ENCODE peak calls at places on chromosomes 13 and 19, in five cellular contexts. U, S, Y, C and J are unnamed samples.

GRCh38 chr13:95207769-95208366 is 93.4 kb downstream of the ABCC4 start:
- DNase-seq in U (no peak), S (no peak), Y (no peak), C (no peak), J (no peak)

GRCh38 chr13:20136781-20137703 is 23.8 kb downstream of the GJA3 start:
- DNase-seq in U (no peak), S (no peak), Y (no peak), C (peak), J (no peak)

GRCh38 chr19:42203700-42204099 is 13.8 kb downstream of the DEDD2 start:
- DNase-seq in U (no peak), S (no peak), Y (no peak), C (no peak), J (no peak)

GRCh38 chr19:54470276-54470887 is 2.7 kb downstream of the CDC42EP5 start:
- DNase-seq in U (no peak), S (no peak), Y (no peak), C (no peak), J (no peak)

GRCh38 chr13:78215458-78215857 is 296.8 kb upstream of the EDNRB start:
- DNase-seq in U (no peak), S (no peak), Y (no peak), C (no peak), J (no peak)

GRCh38 chr13:59641758-59642157 is 522.0 kb downstream of the DIAPH3 start:
- DNase-seq in U (no peak), S (no peak), Y (no peak), C (peak), J (no peak)

GRCh38 chr19:31118292-31118925 is 230.8 kb downstream of the TSHZ3 start:
- DNase-seq in U (no peak), S (no peak), Y (no peak), C (no peak), J (no peak)

GRCh38 chr19:43789029-43789428 is 8.3 kb upstream of the KCNN4 start:
- DNase-seq in U (no peak), S (peak), Y (peak), C (peak), J (no peak)

GRCh38 chr13:99617474-99618255 is 116.4 kb downstream of the TM9SF2 start:
- DNase-seq in U (no peak), S (peak), Y (peak), C (peak), J (no peak)

GRCh38 chr19:47084879-47085439 is 28.6 kb downstream of the ZC3H4 start:
- DNase-seq in U (no peak), S (no peak), Y (no peak), C (no peak), J (no peak)

GRCh38 chr13:74869846-74870245 is 612.1 kb downstream of the TBC1D4 start:
- DNase-seq in U (no peak), S (no peak), Y (peak), C (peak), J (no peak)

GRCh38 chr19:48350856-48351255 is 12.9 kb downstream of the TMEM143 start:
- DNase-seq in U (no peak), S (no peak), Y (no peak), C (no peak), J (no peak)

GRCh38 chr13:44646044-44646443 is 69.9 kb upstream of the TSC22D1 start:
- DNase-seq in U (no peak), S (no peak), Y (no peak), C (no peak), J (no peak)

GRCh38 chr19:49574206-49574755 is 6.1 kb downstream of the NOSIP start:
- DNase-seq in U (no peak), S (no peak), Y (no peak), C (no peak), J (no peak)

GRCh38 chr13:25069911-25070310 is 26.0 kb upstream of the PABPC3 start:
- DNase-seq in U (no peak), S (no peak), Y (no peak), C (no peak), J (no peak)

GRCh38 chr13:113209880-113210421 is 538 bp downstream of the CUL4A start:
- DNase-seq in U (peak), S (peak), Y (peak), C (peak), J (peak)

GRCh38 chr19:31421856-31422255 is 72.6 kb upstream of the TSHZ3 start:
- DNase-seq in U (no peak), S (no peak), Y (no peak), C (no peak), J (no peak)

GRCh38 chr13:24741016-24741662 is 22.8 kb upstream of the RNF17 start:
- DNase-seq in U (no peak), S (no peak), Y (no peak), C (no peak), J (no peak)

GRCh38 chr19:42246143-42246868 is 3.9 kb upstream of the GSK3A start:
- DNase-seq in U (no peak), S (peak), Y (peak), C (peak), J (peak)

GRCh38 chr13:73450583-73450982 is 391.8 kb downstream of the KLF5 start:
- DNase-seq in U (no peak), S (peak), Y (peak), C (no peak), J (no peak)

GRCh38 chr13:42041684-42042035 is 6.8 kb upstream of the DGKH start:
- DNase-seq in U (no peak), S (peak), Y (peak), C (peak), J (peak)

GRCh38 chr13:80339841-80340642 is 884 bp downstream of the SPRY2 start:
- DNase-seq in U (no peak), S (peak), Y (peak), C (peak), J (peak)

GRCh38 chr13:36359301-36359950 is 13.2 kb upstream of the SPART start:
- DNase-seq in U (no peak), S (no peak), Y (no peak), C (no peak), J (no peak)
- H3K27ac ChIP-seq in U (no peak), S (no peak), Y (no peak), C (no peak), J (no peak)

GRCh38 chr13:21771075-21771474 is 100.2 kb downstream of the FGF9 start:
- DNase-seq in U (no peak), S (no peak), Y (no peak), C (no peak), J (no peak)

GRCh38 chr13:21762512-21762911 is 91.6 kb downstream of the FGF9 start:
- DNase-seq in U (no peak), S (no peak), Y (no peak), C (no peak), J (no peak)

DNA sequence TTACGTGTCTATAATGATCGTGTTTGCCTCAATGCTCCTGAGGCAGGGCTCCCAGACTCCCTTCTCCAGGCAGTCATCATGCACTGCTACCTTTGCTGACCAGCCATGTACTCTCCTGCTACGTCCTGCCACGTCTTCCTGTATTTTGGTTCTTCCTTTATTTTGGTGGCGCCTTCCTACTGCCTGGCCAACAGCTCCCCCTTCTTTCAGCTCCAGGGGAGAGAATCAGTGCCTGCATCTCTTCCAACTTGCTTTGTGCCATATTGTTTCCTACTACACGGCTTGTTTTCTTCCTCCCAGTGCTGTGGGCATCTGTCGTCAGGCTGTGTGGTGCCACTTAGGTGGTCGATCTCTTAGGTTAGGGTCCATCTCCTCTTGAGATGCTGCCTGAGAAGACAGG is 96.2 kb downstream of the FGF9 start:
- DNase-seq in U (no peak), S (no peak), Y (no peak), C (no peak), J (no peak)
- H3K27ac ChIP-seq in U (no peak), S (no peak), Y (no peak), C (no peak), J (no peak)

GRCh38 chr19:4066176-4066606 is 508 bp downstream of the ZBTB7A start:
- DNase-seq in U (peak), S (no peak), Y (no peak), C (no peak), J (no peak)
- H3K27ac ChIP-seq in U (peak), S (peak), Y (no peak), C (peak), J (peak)

GRCh38 chr19:10882108-10882457 is 10.7 kb downstream of the CARM1 start:
- DNase-seq in U (no peak), S (no peak), Y (no peak), C (no peak), J (no peak)

GRCh38 chr19:10881403-10882107 is 10.2 kb downstream of the CARM1 start:
- DNase-seq in U (no peak), S (no peak), Y (no peak), C (no peak), J (no peak)

GRCh38 chr19:10887616-10888367 is 16.4 kb downstream of the CARM1 start:
- DNase-seq in U (no peak), S (no peak), Y (no peak), C (no peak), J (no peak)

GRCh38 chr19:10885241-10886169 is 14.2 kb downstream of the CARM1 start:
- DNase-seq in U (no peak), S (no peak), Y (no peak), C (no peak), J (no peak)

DNA sequence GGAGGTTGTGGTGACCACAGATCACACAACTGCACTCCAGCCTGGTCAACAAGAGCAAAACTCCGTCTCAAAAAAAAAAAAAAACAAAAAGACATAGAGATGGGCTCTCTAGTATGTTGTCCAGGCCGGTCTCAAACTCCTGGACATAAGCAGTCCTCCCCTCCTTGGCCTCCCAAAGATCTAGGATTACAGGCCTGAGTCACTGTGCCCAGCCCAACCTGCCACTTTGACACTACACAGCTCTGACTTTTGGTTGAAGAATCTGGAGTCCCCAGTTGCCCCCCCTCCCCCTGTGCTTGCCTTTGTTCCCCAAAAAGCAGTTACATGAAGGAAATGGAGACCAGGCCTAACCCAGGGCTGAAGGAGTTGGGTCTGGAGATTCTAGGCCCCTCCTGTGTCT is 12.9 kb downstream of the CARM1 start:
- DNase-seq in U (no peak), S (peak), Y (peak), C (peak), J (no peak)
- H3K27ac ChIP-seq in U (no peak), S (peak), Y (no peak), C (peak), J (peak)

DNA sequence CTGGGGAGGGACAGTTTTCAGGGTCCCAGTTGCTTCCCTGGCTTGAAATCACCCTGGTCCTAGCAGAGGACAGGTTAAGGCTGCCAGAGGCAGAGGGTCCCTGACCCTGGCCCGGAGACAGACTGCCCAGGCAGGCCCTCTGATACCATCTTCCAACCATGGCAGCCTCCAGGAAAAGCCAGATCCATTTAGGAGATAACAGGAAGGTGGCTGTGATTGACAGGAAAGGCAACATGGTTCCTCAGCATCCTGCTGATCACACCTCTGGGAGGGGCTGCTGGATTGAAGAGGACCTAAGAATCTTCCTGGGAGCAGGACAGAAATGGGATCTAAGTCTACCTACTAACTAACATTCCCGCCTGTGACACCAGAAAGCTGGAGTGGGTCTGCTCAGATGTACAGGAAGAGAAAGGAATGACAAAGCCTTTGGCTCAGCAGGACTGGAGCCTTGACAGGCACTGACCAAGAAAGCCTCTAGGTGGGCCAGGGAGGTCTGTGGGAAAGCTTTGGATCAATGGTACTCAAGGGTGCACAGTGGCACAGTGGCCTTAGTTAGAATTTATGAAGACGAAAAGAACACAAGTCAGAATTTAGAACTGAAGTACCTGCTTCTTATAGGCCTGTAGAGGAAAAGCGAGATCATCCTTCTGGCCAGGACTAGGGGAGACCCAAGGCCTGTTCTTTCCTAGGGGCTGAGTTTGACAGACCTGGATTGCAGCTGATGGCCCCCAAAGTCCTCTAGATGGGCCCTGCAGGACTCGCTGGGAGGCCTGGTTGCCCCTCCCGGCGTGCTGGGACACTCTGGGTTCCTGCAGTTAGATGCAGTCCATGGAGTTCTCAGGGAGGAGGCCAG is 2.3 kb upstream of the PRKACA start:
- DNase-seq in U (no peak), S (no peak), Y (no peak), C (no peak), J (no peak)
- H3K27ac ChIP-seq in U (no peak), S (peak), Y (no peak), C (peak), J (peak)